ENCODE peak calls at places on chromosomes 11 and 22, in eight cellular contexts. P is H4, H is astrocyte of the spinal cord, T is T follicular helper cell, X is upper lobe of right lung, I is H54, Q is AG09309, W is cardiac muscle cell. E is an unnamed sample.

GRCh38 chr22:40982482-40983385 is 31.6 kb downstream of the RBX1 start:
- DNase-seq in P (no peak), H (no peak), T (no peak), X (no peak), I (no peak), Q (no peak), W (no peak), E (no peak)

GRCh38 chr11:71206186-71206585 is 46.2 kb downstream of the SHANK2 start:
- DNase-seq in P (no peak), H (no peak), T (no peak), X (no peak), I (no peak), Q (no peak), W (peak), E (no peak)

GRCh38 chr11:131767421-131767820 is 397.0 kb downstream of the NTM start:
- DNase-seq in P (no peak), H (peak), T (no peak), X (no peak), I (no peak), Q (no peak), W (peak), E (no peak)

GRCh38 chr22:46213052-46213451 is 37.0 kb downstream of the CDPF1 start:
- DNase-seq in P (no peak), H (no peak), T (no peak), X (no peak), I (no peak), Q (no peak), W (no peak), E (no peak)

GRCh38 chr11:123645576-123645975 is 8.8 kb downstream of the SCN3B start:
- DNase-seq in P (no peak), H (no peak), T (no peak), X (no peak), I (no peak), Q (no peak), W (no peak), E (no peak)

GRCh38 chr22:39646614-39647210 is 76.2 kb downstream of the CACNA1I start:
- DNase-seq in P (no peak), H (no peak), T (no peak), X (no peak), I (no peak), Q (no peak), W (no peak), E (no peak)

GRCh38 chr11:75719089-75719638 is 1.5 kb downstream of the MOGAT2 start:
- DNase-seq in P (no peak), H (no peak), T (no peak), X (no peak), I (no peak), Q (no peak), W (no peak), E (no peak)

GRCh38 chr11:66081505-66081904 is 11.4 kb downstream of the PACS1 start:
- DNase-seq in P (peak), H (no peak), T (peak), X (no peak), I (no peak), Q (no peak), W (peak), E (no peak)

GRCh38 chr11:79173615-79174014 is 267.2 kb downstream of the TENM4 start:
- DNase-seq in P (no peak), H (peak), T (no peak), X (no peak), I (peak), Q (peak), W (peak), E (peak)

GRCh38 chr11:43697679-43698078 is 17.1 kb downstream of the HSD17B12 start:
- DNase-seq in P (no peak), H (peak), T (no peak), X (no peak), I (no peak), Q (no peak), W (peak), E (no peak)

GRCh38 chr11:70671611-70672010 is 273.3 kb downstream of the CTTN start:
- DNase-seq in P (no peak), H (no peak), T (no peak), X (no peak), I (no peak), Q (no peak), W (no peak), E (no peak)

GRCh38 chr22:30340911-30341685 is 14.4 kb upstream of the TBC1D10A start:
- DNase-seq in P (no peak), H (no peak), T (no peak), X (no peak), I (no peak), Q (no peak), W (no peak), E (peak)

GRCh38 chr22:31346733-31347250 is 646 bp upstream of the PATZ1 start:
- DNase-seq in P (no peak), H (peak), T (no peak), X (peak), I (no peak), Q (no peak), W (peak), E (peak)

GRCh38 chr11:17277024-17277584 is 565 bp downstream of the NUCB2 start:
- DNase-seq in P (peak), H (peak), T (no peak), X (no peak), I (no peak), Q (no peak), W (peak), E (peak)

GRCh38 chr22:37175414-37176144 is 12.5 kb downstream of the C1QTNF6 start:
- DNase-seq in P (no peak), H (no peak), T (no peak), X (peak), I (no peak), Q (no peak), W (no peak), E (no peak)

GRCh38 chr11:67651976-67652895 is 1.7 kb upstream of the ACY3 start:
- DNase-seq in P (no peak), H (no peak), T (no peak), X (peak), I (no peak), Q (no peak), W (no peak), E (peak)

GRCh38 chr11:76206327-76207081 is at the start of gene WNT11:
- DNase-seq in P (no peak), H (peak), T (no peak), X (peak), I (no peak), Q (no peak), W (peak), E (no peak)

GRCh38 chr11:24375351-24375750 is 121.5 kb upstream of the LUZP2 start:
- DNase-seq in P (no peak), H (no peak), T (no peak), X (no peak), I (no peak), Q (no peak), W (no peak), E (no peak)

GRCh38 chr22:25942126-25942988 is 200.4 kb downstream of the MYO18B start:
- DNase-seq in P (no peak), H (no peak), T (no peak), X (no peak), I (no peak), Q (no peak), W (no peak), E (no peak)

GRCh38 chr22:35170716-35171697 is 86.3 kb upstream of the HMGXB4 start:
- DNase-seq in P (no peak), H (no peak), T (no peak), X (peak), I (no peak), Q (no peak), W (no peak), E (no peak)

GRCh38 chr22:21582801-21583740 is 15.6 kb downstream of the UBE2L3 start:
- DNase-seq in P (no peak), H (no peak), T (no peak), X (no peak), I (no peak), Q (no peak), W (no peak), E (no peak)

GRCh38 chr22:48398181-48398905 is 1429.3 kb downstream of the BRD1 start:
- DNase-seq in P (no peak), H (no peak), T (no peak), X (no peak), I (no peak), Q (no peak), W (no peak), E (no peak)

GRCh38 chr22:29799217-29799680 is 32.1 kb downstream of the UQCR10 start:
- DNase-seq in P (peak), H (peak), T (no peak), X (peak), I (peak), Q (peak), W (peak), E (no peak)

GRCh38 chr11:4008116-4008515 is 86.5 kb upstream of the RRM1 start:
- DNase-seq in P (no peak), H (no peak), T (no peak), X (no peak), I (no peak), Q (no peak), W (no peak), E (no peak)